ENCODE peak calls at places on chromosome 18, in five cellular contexts. F is stimulated activated CD4-positive, alpha-beta T cell treated with anti-CD3 and anti-CD28 coated beads, Interleukin-12 subunit alpha, Interleukin-12 subunit beta, amount 100 ng/mL, for 4 hours; I is fibroblast of the aortic adventitia; J is cortex of kidney; X is activated CD4-positive, alpha-beta T cell treated with anti-CD3 and anti-CD28 coated beads, Interleukin-2, amount 50 U/mL, for 48 hours. D is an unnamed sample.

GRCh38 chr18:11398625-11399024 is 210.8 kb upstream of the SLC35G4 start:
- DNase-seq in F (no peak), I (no peak), J (no peak), X (no peak), D (no peak)

GRCh38 chr18:59553273-59553672 is 143.9 kb downstream of the CCBE1 start:
- DNase-seq in F (no peak), I (no peak), J (no peak), X (no peak), D (no peak)

GRCh38 chr18:47997338-47997780 is 66.9 kb upstream of the SMAD2 start:
- DNase-seq in F (peak), I (no peak), J (no peak), X (peak), D (no peak)

GRCh38 chr18:79717059-79717458 is 37.5 kb downstream of the CTDP1 start:
- DNase-seq in F (no peak), I (no peak), J (no peak), X (no peak), D (no peak)

GRCh38 chr18:711330-711692 is 1.1 kb downstream of the ENOSF1 start:
- DNase-seq in F (no peak), I (no peak), J (no peak), X (no peak), D (no peak)

GRCh38 chr18:57060814-57061213 is 86.1 kb upstream of the BOD1L2 start:
- DNase-seq in F (no peak), I (no peak), J (no peak), X (no peak), D (no peak)

GRCh38 chr18:56650944-56651770 is at the start of gene WDR7:
- DNase-seq in F (peak), I (peak), J (peak), X (peak), D (peak)

GRCh38 chr18:8615397-8616025 is 6.3 kb downstream of the RAB12 start:
- DNase-seq in F (no peak), I (peak), J (no peak), X (no peak), D (no peak)

GRCh38 chr18:5582054-5582453 is 38.3 kb upstream of the EPB41L3 start:
- DNase-seq in F (no peak), I (peak), J (no peak), X (no peak), D (no peak)

GRCh38 chr18:68714356-68714706 is 577 bp downstream of the TMX3 start:
- DNase-seq in F (no peak), I (no peak), J (no peak), X (peak), D (peak)

GRCh38 chr18:49784427-49785185 is 28.7 kb downstream of the ACAA2 start:
- DNase-seq in F (no peak), I (peak), J (no peak), X (no peak), D (no peak)

GRCh38 chr18:49591775-49592174 is 29.9 kb downstream of the LIPG start:
- DNase-seq in F (no peak), I (no peak), J (no peak), X (no peak), D (peak)

GRCh38 chr18:35267161-35267651 is 22.8 kb downstream of the ZSCAN30 start:
- DNase-seq in F (peak), I (peak), J (no peak), X (peak), D (peak)

GRCh38 chr18:702957-703659 is 9.3 kb downstream of the ENOSF1 start:
- DNase-seq in F (no peak), I (peak), J (no peak), X (no peak), D (peak)

GRCh38 chr18:46650681-46651080 is 6.3 kb downstream of the LOXHD1 start:
- DNase-seq in F (no peak), I (no peak), J (no peak), X (no peak), D (no peak)

GRCh38 chr18:34704823-34705222 is 5.3 kb upstream of the DTNA start:
- DNase-seq in F (no peak), I (no peak), J (no peak), X (no peak), D (no peak)

GRCh38 chr18:58228176-58228575 is 184.2 kb downstream of the NEDD4L start:
- DNase-seq in F (no peak), I (no peak), J (no peak), X (no peak), D (no peak)

GRCh38 chr18:57208056-57208455 is 61.2 kb downstream of the BOD1L2 start:
- DNase-seq in F (no peak), I (no peak), J (no peak), X (no peak), D (peak)

GRCh38 chr18:32308493-32309120 is 118.8 kb downstream of the MEP1B start:
- DNase-seq in F (no peak), I (peak), J (no peak), X (no peak), D (no peak)

GRCh38 chr18:5424903-5425302 is 118.9 kb downstream of the EPB41L3 start:
- DNase-seq in F (no peak), I (peak), J (no peak), X (no peak), D (no peak)

GRCh38 chr18:68803371-68803770 is 5.5 kb downstream of the CCDC102B start:
- DNase-seq in F (no peak), I (peak), J (no peak), X (no peak), D (peak)

GRCh38 chr18:36693931-36694661 is 134.7 kb downstream of the TPGS2 start:
- DNase-seq in F (no peak), I (no peak), J (no peak), X (no peak), D (no peak)

GRCh38 chr18:3498705-3499451 is 48.9 kb downstream of the TGIF1 start:
- DNase-seq in F (peak), I (peak), J (peak), X (peak), D (peak)

GRCh38 chr18:55753643-55754255 is 165.8 kb upstream of the TCF4 start:
- DNase-seq in F (no peak), I (peak), J (no peak), X (no peak), D (no peak)

GRCh38 chr18:183769-184168 is 25.4 kb downstream of the USP14 start:
- DNase-seq in F (no peak), I (peak), J (no peak), X (no peak), D (no peak)

GRCh38 chr18:46097378-46097852 is 681 bp downstream of the ATP5F1A start:
- DNase-seq in F (no peak), I (no peak), J (no peak), X (no peak), D (no peak)